ENCODE peak calls at places on chromosomes 7 and 10, in four cellular contexts. J is A549, U is HepG2, D is K562. N is an unnamed sample.
A peak's percentile ranks its signal among the peaks of the same experiment; 100 is the strongest.

GRCh38 chr10:7293378-7293920 is 117.4 kb downstream of the SFMBT2 start:
- DNase-seq in J (no peak), U (no peak), D (no peak), N (no peak)

GRCh38 chr10:70549962-70550845 is 52.3 kb downstream of the PRF1 start:
- DNase-seq in J (peak; percentile 60), U (peak; percentile 44), D (peak; percentile 84), N (peak; percentile 83)

GRCh38 chr10:48579251-48579960 is 25.5 kb downstream of the ARHGAP22 start:
- DNase-seq in J (no peak), U (no peak), D (no peak), N (no peak)

GRCh38 chr7:156192921-156193320 is 380.7 kb upstream of the SHH start:
- DNase-seq in J (peak; percentile 37), U (no peak), D (peak; percentile 61), N (no peak)

GRCh38 chr7:148116195-148116594 is 474.4 kb upstream of the C7orf33 start:
- DNase-seq in J (no peak), U (no peak), D (no peak), N (no peak)

GRCh38 chr10:77392236-77392721 is 245.3 kb downstream of the KCNMA1 start:
- DNase-seq in J (no peak), U (no peak), D (no peak), N (no peak)

GRCh38 chr7:41107938-41108448 is 594.9 kb downstream of the INHBA start:
- DNase-seq in J (peak; percentile 13), U (peak; percentile 3), D (no peak), N (no peak)

GRCh38 chr10:63554666-63555065 is 33.5 kb downstream of the REEP3 start:
- DNase-seq in J (no peak), U (no peak), D (no peak), N (no peak)

GRCh38 chr10:129047585-129047984 is 419.5 kb upstream of the MGMT start:
- DNase-seq in J (no peak), U (no peak), D (no peak), N (no peak)

GRCh38 chr10:131609176-131609575 is 291.6 kb upstream of the PPP2R2D start:
- DNase-seq in J (no peak), U (no peak), D (no peak), N (no peak)

GRCh38 chr7:42886866-42887509 is 24.9 kb downstream of the C7orf25 start:
- DNase-seq in J (no peak), U (no peak), D (no peak), N (no peak)

GRCh38 chr7:137981668-137982067 is 20.2 kb downstream of the CREB3L2 start:
- DNase-seq in J (no peak), U (no peak), D (no peak), N (no peak)

GRCh38 chr10:62183857-62184805 is 84.5 kb downstream of the RTKN2 start:
- DNase-seq in J (peak; percentile 39), U (peak; percentile 91), D (no peak), N (no peak)

GRCh38 chr7:119343289-119343688 is 929.7 kb upstream of the KCND2 start:
- DNase-seq in J (no peak), U (no peak), D (no peak), N (no peak)

GRCh38 chr10:132397671-132398565 is 918 bp downstream of the PWWP2B start:
- DNase-seq in J (peak; percentile 47), U (no peak), D (no peak), N (no peak)

GRCh38 chr10:77643795-77644468 is 6.3 kb upstream of the KCNMA1 start:
- DNase-seq in J (peak; percentile 83), U (peak; percentile 27), D (peak; percentile 61), N (peak; percentile 57)

GRCh38 chr10:104328916-104329710 is 9.2 kb downstream of the ITPRIP start:
- DNase-seq in J (peak; percentile 90), U (peak; percentile 23), D (no peak), N (no peak)

GRCh38 chr10:101493782-101494281 is 94.2 kb downstream of the POLL start:
- DNase-seq in J (no peak), U (peak; percentile 64), D (no peak), N (no peak)

GRCh38 chr7:134605978-134606923 is 40.4 kb upstream of the BPGM start:
- DNase-seq in J (peak; percentile 81), U (peak; percentile 31), D (peak; percentile 87), N (peak; percentile 52)

GRCh38 chr10:22244001-22244400 is 26.2 kb upstream of the EBLN1 start:
- DNase-seq in J (no peak), U (no peak), D (no peak), N (peak; percentile 49)

GRCh38 chr10:60818134-60818770 is 40.0 kb downstream of the CDK1 start:
- DNase-seq in J (no peak), U (no peak), D (no peak), N (no peak)

GRCh38 chr7:105227391-105227790 is 161.3 kb downstream of the SRPK2 start:
- DNase-seq in J (no peak), U (no peak), D (no peak), N (no peak)

GRCh38 chr7:105230486-105230885 is 158.2 kb downstream of the SRPK2 start:
- DNase-seq in J (no peak), U (no peak), D (no peak), N (no peak)

GRCh38 chr7:105224884-105225651 is 163.7 kb downstream of the SRPK2 start:
- DNase-seq in J (peak; percentile 75), U (no peak), D (no peak), N (no peak)

GRCh38 chr7:105228555-105228954 is 160.2 kb downstream of the SRPK2 start:
- DNase-seq in J (no peak), U (no peak), D (no peak), N (peak; percentile 59)

GRCh38 chr7:105229641-105230040 is 159.1 kb downstream of the SRPK2 start:
- DNase-seq in J (no peak), U (no peak), D (no peak), N (no peak)
- TF ChIP-seq MAX in J (no peak), U (no peak), D (no peak), N (no peak)

GRCh38 chr7:24307294-24307693 is 23.3 kb downstream of the NPY start:
- DNase-seq in J (no peak), U (no peak), D (no peak), N (no peak)
- TF ChIP-seq HMGXB4 in J (no peak), U (no peak), D (no peak), N (no peak)

DNA sequence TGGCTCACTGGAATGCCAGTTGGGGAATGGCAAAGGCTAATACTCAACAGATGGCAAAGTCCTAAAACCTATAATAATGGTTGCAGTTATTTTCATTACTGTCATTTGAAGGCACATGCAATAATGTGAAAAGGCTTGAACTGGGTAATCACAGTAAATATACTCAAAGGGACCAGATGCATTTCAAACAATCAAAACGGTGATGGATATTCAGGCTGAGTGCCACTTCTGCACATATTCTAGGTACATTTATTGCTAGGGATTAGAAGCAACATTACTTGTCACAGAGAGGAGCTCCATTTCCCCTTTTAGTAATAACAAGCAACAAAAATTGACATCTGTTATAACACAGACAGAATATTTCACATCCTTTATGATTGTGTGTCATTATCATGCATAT is 171.8 kb downstream of the NXPH1 start:
- DNase-seq in J (no peak), U (no peak), D (no peak), N (no peak)
- TF ChIP-seq MAX in J (no peak), U (no peak), D (no peak), N (no peak)

DNA sequence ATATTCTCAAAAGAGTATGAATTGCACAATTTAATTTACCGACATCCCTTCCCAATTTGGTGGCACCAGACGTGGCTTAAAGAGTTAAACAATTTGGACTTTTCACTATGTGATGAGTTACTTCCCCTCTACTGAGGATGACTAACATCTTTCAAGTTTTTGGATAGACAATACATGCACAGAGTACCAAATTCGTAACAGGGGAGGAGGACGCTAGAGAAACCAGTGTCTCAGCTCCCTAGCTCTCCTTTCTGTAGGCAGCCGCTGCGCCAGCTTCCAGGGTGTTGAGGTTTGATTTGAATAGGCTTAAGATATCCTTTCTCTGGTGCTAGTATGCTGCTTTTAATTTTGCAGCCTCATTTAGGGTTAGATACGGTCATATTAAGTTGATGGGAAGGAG is 69.2 kb downstream of the GNA12 start:
- DNase-seq in J (no peak), U (no peak), D (no peak), N (no peak)
- TF ChIP-seq HMGXB4 in J (no peak), U (no peak), D (no peak), N (no peak)

DNA sequence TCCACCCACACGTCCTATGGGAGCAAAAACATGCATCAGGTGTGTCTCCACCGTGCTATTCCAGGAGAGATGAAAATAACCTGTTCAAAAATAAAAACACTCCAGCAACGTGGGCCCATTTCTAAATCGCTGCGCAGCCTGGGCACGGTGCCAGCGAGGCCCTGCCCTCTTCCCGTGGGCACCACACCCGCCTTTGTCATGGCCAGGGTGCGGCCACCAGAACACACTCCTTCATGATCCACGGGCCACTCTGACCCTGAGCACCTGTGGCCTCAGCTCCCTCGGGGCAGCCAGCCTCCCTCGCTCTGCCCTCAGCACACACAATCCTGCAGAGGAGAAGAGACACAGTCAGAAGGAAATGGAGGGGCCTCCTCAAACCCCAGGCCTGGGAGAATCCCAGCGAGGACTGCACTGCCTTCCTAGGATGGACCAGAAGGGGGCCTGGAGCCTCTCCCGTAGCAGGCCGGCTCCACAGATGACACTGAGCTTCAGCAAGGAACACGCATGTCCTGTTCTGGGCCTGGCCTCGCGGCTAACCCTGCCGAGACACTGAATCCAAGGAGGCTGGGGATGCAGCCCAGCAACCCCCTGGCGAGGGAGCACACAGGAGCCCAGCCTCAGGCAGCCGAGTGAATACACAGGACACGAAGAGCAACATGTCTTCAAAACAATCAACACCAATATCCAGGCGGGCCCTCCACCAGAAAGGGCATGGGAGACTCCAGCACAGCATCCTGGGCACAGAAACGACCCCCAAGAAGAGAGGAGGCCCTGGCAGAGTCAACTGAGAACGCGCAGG is 169.0 kb downstream of the MAD1L1 start:
- DNase-seq in J (peak; percentile 11), U (no peak), D (no peak), N (no peak)
- TF ChIP-seq MAX in J (no peak), U (no peak), D (no peak), N (no peak)

GRCh38 chr7:100866721-100867039 is 507 bp upstream of the TRIP6 start:
- DNase-seq in J (no peak), U (no peak), D (no peak), N (no peak)

GRCh38 chr7:100867040-100867795 is at the start of gene TRIP6:
- DNase-seq in J (peak; percentile 79), U (no peak), D (peak; percentile 99), N (peak; percentile 91)

GRCh38 chr7:100865971-100866720 is 1.0 kb upstream of the TRIP6 start:
- DNase-seq in J (no peak), U (no peak), D (no peak), N (no peak)

GRCh38 chr7:100864263-100864845 is 2.8 kb upstream of the TRIP6 start:
- DNase-seq in J (no peak), U (no peak), D (no peak), N (no peak)

GRCh38 chr7:100865372-100865911 is 1.7 kb upstream of the TRIP6 start:
- DNase-seq in J (no peak), U (no peak), D (no peak), N (no peak)
- TF ChIP-seq HMGXB4 in J (no peak), U (no peak), D (no peak), N (no peak)

N was measured in WTC11.